ENCODE peak calls at places on chromosomes 12 and 14, in nine cellular contexts. T is psoas muscle; Q is fibroblast of lung; K is ovary; I is esophagus muscularis mucosa; R is CD8-positive, alpha-beta memory T cell; Y is upper lobe of right lung; L is Peyer's patch; S is heart right ventricle. F is an unnamed sample.

GRCh38 chr14:104293231-104293841 is 154.9 kb downstream of the KIF26A start:
- DNase-seq in T (no peak), Q (no peak), K (peak; percentile 8), I (no peak), R (no peak), Y (peak; percentile 54), L (peak; percentile 26), S (no peak), F (no peak)

GRCh38 chr14:55848964-55849363 is 269.0 kb downstream of the KTN1 start:
- DNase-seq in T (no peak), Q (no peak), K (no peak), I (no peak), R (no peak), Y (no peak), L (no peak), S (no peak), F (no peak)

GRCh38 chr14:65333926-65334687 is 78.4 kb upstream of the FUT8 start:
- DNase-seq in T (peak; percentile 48), Q (peak; percentile 78), K (peak; percentile 17), I (no peak), R (no peak), Y (no peak), L (no peak), S (no peak), F (no peak)

GRCh38 chr12:16939871-16940306 is 333.9 kb upstream of the LMO3 start:
- DNase-seq in T (no peak), Q (peak; percentile 76), K (no peak), I (no peak), R (no peak), Y (peak; percentile 59), L (no peak), S (no peak), F (peak; percentile 57)

GRCh38 chr12:75528272-75528671 is 16.9 kb upstream of the KRR1 start:
- DNase-seq in T (no peak), Q (no peak), K (no peak), I (no peak), R (no peak), Y (no peak), L (no peak), S (no peak), F (no peak)

GRCh38 chr12:58000499-58000898 is 59.1 kb downstream of the ATP23 start:
- DNase-seq in T (no peak), Q (no peak), K (no peak), I (no peak), R (no peak), Y (no peak), L (no peak), S (no peak), F (no peak)

GRCh38 chr14:67446371-67447032 is 34.5 kb upstream of the PLEK2 start:
- DNase-seq in T (no peak), Q (peak; percentile 9), K (no peak), I (no peak), R (no peak), Y (no peak), L (no peak), S (peak; percentile 33), F (peak; percentile 29)

GRCh38 chr14:76196980-76197379 is 45.3 kb downstream of the GPATCH2L start:
- DNase-seq in T (no peak), Q (no peak), K (no peak), I (no peak), R (no peak), Y (no peak), L (no peak), S (no peak), F (no peak)

GRCh38 chr14:28768549-28768870 is 1.9 kb downstream of the FOXG1 start:
- DNase-seq in T (no peak), Q (no peak), K (no peak), I (no peak), R (no peak), Y (no peak), L (no peak), S (no peak), F (no peak)

DNA sequence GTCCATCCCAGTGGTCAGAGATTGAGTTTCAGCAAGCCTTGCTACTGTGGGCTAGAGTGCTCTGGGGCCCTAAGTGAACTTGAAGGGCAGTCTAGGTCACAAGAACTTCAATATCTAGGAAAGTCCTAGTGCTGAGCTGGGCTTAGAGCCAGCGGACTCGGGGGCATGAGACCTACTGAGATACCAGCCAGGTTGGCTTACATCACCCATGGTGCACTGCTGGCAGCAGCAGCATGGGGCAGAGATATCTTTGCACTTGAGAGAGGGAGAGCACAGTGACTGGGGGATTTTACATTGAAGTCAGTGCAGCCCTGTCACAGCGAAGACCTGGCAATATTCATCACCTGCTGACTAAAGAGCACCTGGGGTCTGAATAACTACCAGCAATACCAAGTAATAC is 158.3 kb upstream of the PRKD1 start:
- DNase-seq in T (no peak), Q (no peak), K (no peak), I (no peak), R (no peak), Y (no peak), L (no peak), S (peak; percentile 62), F (no peak)
- H3K9me3 ChIP-seq in T (peaks cover 7% of the 10 kb centered on the region), Q (no peaks in the 10 kb centered on the region), K (no peaks in the 10 kb centered on the region), I (peaks cover 26% of the 10 kb centered on the region), R (no peaks in the 10 kb centered on the region), Y (no peaks in the 10 kb centered on the region), L (no peaks in the 10 kb centered on the region), S (no peaks in the 10 kb centered on the region), F (no peaks in the 10 kb centered on the region)

DNA sequence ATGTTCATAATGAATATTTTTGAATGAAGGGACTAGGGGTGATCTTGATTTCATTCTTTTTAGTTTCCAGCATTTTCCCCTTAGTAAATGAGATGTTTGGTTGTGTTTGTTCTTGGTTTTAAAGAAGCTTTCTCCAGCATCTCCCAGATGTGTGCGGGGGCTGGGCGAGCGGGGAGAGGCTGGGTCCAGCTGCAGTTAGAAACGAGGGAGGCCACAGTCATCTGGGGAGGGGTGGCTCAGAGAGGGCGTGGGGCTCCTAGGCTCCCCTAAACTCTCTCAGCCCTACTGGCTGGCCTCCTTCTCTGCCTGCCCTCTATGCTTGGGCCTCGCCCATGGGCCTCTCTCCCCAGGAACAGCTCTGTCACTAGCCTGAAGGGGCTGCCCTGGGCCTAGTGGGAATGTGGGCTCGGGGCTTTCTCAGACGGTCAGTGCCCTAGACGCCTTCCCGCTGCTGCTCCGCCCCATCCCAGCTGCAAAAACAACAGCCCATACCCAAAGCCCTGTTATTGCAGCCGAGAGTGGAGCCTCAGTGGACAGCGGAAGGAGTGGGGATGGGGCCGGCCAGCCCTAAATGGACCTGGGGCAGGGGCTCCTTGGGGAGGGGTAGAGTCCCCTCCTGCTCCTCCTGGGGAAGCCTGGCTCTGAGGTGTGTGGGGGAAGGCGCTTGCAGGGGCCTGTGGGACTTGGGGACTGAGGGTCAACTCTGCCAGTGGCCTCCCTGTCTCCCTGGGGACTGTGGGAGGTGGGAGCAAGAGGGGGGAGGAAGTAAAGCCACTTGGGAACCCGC is 18.3 kb upstream of the EIF2B2 start:
- DNase-seq in T (no peak), Q (no peak), K (no peak), I (no peak), R (no peak), Y (no peak), L (no peak), S (no peak), F (no peak)
- H3K27ac ChIP-seq in T (peak overlapping the region; percentile 9), Q (no peak overlapping the region), K (no peak overlapping the region), I (no peak overlapping the region), R (no peak overlapping the region), Y (no peak overlapping the region), L (no peak overlapping the region), S (no peak overlapping the region), F (no peak overlapping the region)

DNA sequence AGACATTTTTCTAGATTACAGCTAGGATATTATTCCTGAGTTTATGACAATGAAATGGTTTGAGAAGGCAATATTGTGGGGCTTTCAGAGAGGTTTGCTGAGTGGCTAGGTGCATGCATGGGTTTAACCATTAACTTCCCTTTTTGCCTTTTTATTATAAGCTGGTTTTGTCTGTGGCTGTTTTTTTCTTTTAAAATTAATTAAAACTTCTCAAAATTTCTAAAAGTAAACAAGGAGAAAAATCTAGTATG is 104.0 kb upstream of the BCAT1 start:
- DNase-seq in T (no peak), Q (no peak), K (no peak), I (no peak), R (no peak), Y (no peak), L (no peak), S (no peak), F (no peak)
- H3K4me3 ChIP-seq in T (peak overlapping the region; percentile 45), Q (no peak overlapping the region), K (no peak overlapping the region), I (peak overlapping the region; percentile 34), R (peak overlapping the region; percentile 64), Y (peak overlapping the region; percentile 50), L (peak overlapping the region; percentile 51), S (peak overlapping the region; percentile 43), F (peak overlapping the region; percentile 24)

DNA sequence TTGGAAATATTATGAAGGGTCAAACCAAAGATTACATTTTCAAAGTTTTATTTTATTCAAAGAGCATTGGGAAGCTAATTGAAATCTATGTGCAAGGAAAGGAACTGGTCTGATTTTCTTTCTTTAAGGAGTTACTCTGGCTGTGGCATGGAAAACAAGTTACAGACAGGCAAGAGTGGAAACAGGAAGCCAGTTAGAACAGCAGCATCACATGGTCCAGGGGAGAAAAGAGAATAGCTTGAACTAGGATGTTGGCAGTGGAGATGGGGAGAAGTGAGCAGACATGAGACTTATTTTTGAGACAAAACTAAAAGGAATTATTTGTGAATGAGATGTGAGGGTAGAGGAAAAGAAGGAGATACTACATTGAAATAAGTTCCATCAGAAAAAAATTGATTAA is 3.4 kb downstream of the OR11G2 start:
- DNase-seq in T (no peak), Q (no peak), K (no peak), I (no peak), R (no peak), Y (no peak), L (no peak), S (no peak), F (no peak)
- H3K9me3 ChIP-seq in T (no peaks in the 10 kb centered on the region), Q (no peaks in the 10 kb centered on the region), K (no peaks in the 10 kb centered on the region), I (no peaks in the 10 kb centered on the region), R (no peaks in the 10 kb centered on the region), Y (no peaks in the 10 kb centered on the region), L (no peaks in the 10 kb centered on the region), S (no peaks in the 10 kb centered on the region), F (no peaks in the 10 kb centered on the region)

GRCh38 chr12:68609955-68610434 is 704 bp upstream of the RAP1B start:
- DNase-seq in T (no peak), Q (peak; percentile 54), K (peak; percentile 17), I (no peak), R (no peak), Y (no peak), L (no peak), S (peak; percentile 24), F (peak; percentile 19)

GRCh38 chr12:68612675-68613074 is 2.0 kb downstream of the RAP1B start:
- DNase-seq in T (no peak), Q (no peak), K (no peak), I (no peak), R (no peak), Y (no peak), L (no peak), S (no peak), F (peak; percentile 49)

GRCh38 chr12:68610435-68611093 is at the start of gene RAP1B:
- DNase-seq in T (peak; percentile 88), Q (peak; percentile 85), K (peak; percentile 89), I (peak; percentile 94), R (peak; percentile 82), Y (peak; percentile 95), L (peak; percentile 93), S (peak; percentile 90), F (peak; percentile 91)

GRCh38 chr12:68612245-68612644 is 1.5 kb downstream of the RAP1B start:
- DNase-seq in T (no peak), Q (peak; percentile 48), K (no peak), I (no peak), R (no peak), Y (no peak), L (no peak), S (no peak), F (peak; percentile 58)

GRCh38 chr12:68611094-68611818 is 557 bp downstream of the RAP1B start:
- DNase-seq in T (peak; percentile 70), Q (peak; percentile 72), K (peak; percentile 59), I (peak; percentile 93), R (peak; percentile 45), Y (peak; percentile 81), L (peak; percentile 72), S (peak; percentile 78), F (peak; percentile 63)
- H3K27ac ChIP-seq in T (peak overlapping the region; percentile 98), Q (peak overlapping the region; percentile 96), K (peak overlapping the region; percentile 89), I (peak overlapping the region; percentile 99), R (peak overlapping the region; percentile 80), Y (peak overlapping the region; percentile 96), L (peak overlapping the region; percentile 96), S (peak overlapping the region; percentile 88), F (peak overlapping the region; percentile 100)